ENCODE peak calls at places on chromosomes 13 and 19, in four cellular contexts. K is HepG2, V is K562, H is GM12878. S is an unnamed sample.

GRCh38 chr19:17376935-17377600 is at the start of gene PLVAP:
- DNase-seq in H (no peak), K (no peak), V (peak), S (no peak)

GRCh38 chr19:35723671-35724070 is 5.9 kb downstream of the KMT2B start:
- DNase-seq in K (no peak), V (no peak), H (no peak), S (no peak)

GRCh38 chr19:5264453-5264852 is 76.2 kb downstream of the PTPRS start:
- DNase-seq in H (no peak), V (no peak), K (no peak), S (no peak)

GRCh38 chr19:40443930-40444180 is 280 bp downstream of the SERTAD3 start:
- DNase-seq in K (no peak), V (peak), H (no peak), S (no peak)

GRCh38 chr13:24684600-24684998 is 4.4 kb downstream of the ATP12A start:
- DNase-seq in V (no peak), K (no peak), H (no peak), S (no peak)

GRCh38 chr19:5323475-5323811 is 17.2 kb downstream of the PTPRS start:
- DNase-seq in K (no peak), V (no peak), H (no peak), S (no peak)

GRCh38 chr13:63690672-63691071 is 2275.0 kb upstream of the PCDH20 start:
- DNase-seq in H (no peak), K (no peak), V (no peak), S (peak)

GRCh38 chr13:49029570-49029969 is 53.9 kb downstream of the FNDC3A start:
- DNase-seq in K (no peak), H (no peak), V (no peak), S (no peak)

GRCh38 chr13:106314417-106314816 is 221.0 kb downstream of the EFNB2 start:
- DNase-seq in H (no peak), V (no peak), K (no peak), S (no peak)

GRCh38 chr13:112991611-112992010 is 22.6 kb downstream of the MCF2L start:
- DNase-seq in V (no peak), H (no peak), K (no peak), S (no peak)

GRCh38 chr19:6802336-6803035 is 30.0 kb downstream of the VAV1 start:
- DNase-seq in V (no peak), K (no peak), H (peak), S (no peak)

GRCh38 chr19:10568444-10568825 is 344 bp downstream of the CDKN2D start:
- DNase-seq in V (no peak), K (no peak), H (no peak), S (no peak)

GRCh38 chr13:84645196-84646071 is 763.2 kb upstream of the SLITRK1 start:
- DNase-seq in V (no peak), H (no peak), K (no peak), S (no peak)

GRCh38 chr19:1805401-1806183 is 6.5 kb downstream of the ATP8B3 start:
- DNase-seq in H (no peak), V (no peak), K (no peak), S (no peak)
- TF ChIP-seq NFIC in H (no peak), V (no peak), K (no peak), S (no peak)

GRCh38 chr13:74202129-74202528 is 67.9 kb upstream of the KLF12 start:
- DNase-seq in V (no peak), H (no peak), K (no peak), S (no peak)
- TF ChIP-seq RAD21 in V (no peak), H (no peak), K (no peak), S (no peak)

DNA sequence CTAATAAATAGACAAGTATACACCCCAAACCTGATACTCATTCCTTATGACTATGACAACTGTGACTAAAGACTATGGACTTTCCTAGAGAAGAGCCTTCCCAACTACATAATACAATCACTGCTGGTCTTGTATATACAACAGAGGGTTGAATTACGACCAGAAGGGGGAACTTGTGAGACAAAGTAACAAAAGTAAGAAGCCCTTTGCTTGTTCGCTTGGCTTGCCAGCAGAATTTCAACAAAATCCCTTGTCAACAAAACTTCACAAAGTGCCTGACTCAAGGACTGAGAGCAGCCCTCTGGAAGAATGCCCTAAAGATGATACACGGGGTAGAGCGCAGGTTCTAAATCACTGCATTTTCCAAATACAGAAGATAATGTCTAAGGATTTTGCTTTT is 99.4 kb downstream of the WASF3 start:
- DNase-seq in K (peak), V (no peak), H (no peak), S (no peak)
- TF ChIP-seq NFIC in K (no peak), V (no peak), H (no peak), S (no peak)

GRCh38 chr19:14611051-14611450 is 28.2 kb downstream of the CLEC17A start:
- DNase-seq in H (no peak), V (no peak), K (no peak), S (no peak)

GRCh38 chr19:14612657-14613056 is 29.8 kb downstream of the CLEC17A start:
- DNase-seq in H (no peak), V (no peak), K (no peak), S (no peak)

GRCh38 chr19:14615628-14616027 is 32.7 kb downstream of the CLEC17A start:
- DNase-seq in H (no peak), V (no peak), K (no peak), S (no peak)

GRCh38 chr19:14616310-14616870 is 33.5 kb downstream of the CLEC17A start:
- DNase-seq in V (no peak), K (peak), H (no peak), S (no peak)

DNA sequence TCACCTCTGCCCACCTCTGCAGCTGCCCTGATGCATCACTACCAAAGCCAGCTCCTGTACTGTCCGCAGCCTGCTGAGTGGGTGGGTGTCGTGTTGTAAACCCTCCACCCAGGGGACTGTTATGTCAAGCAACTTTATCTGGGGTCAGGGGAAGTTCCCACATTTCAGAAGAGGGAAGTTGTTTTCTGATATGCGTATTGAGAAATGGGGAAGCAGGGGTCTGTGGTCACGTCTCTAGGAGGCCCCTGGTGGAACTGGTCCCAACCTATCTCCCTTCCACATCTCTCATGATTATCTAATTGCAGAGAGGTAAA is 31.2 kb downstream of the CLEC17A start:
- DNase-seq in V (no peak), H (peak), K (no peak), S (no peak)
- TF ChIP-seq RAD21 in V (no peak), H (no peak), K (no peak), S (no peak)

GRCh38 chr13:98972627-98973026 is 5.2 kb downstream of the DOCK9 start:
- DNase-seq in V (no peak), H (no peak), K (no peak), S (no peak)
- TF ChIP-seq NFIC in V (no peak), H (no peak), K (no peak), S (no peak)

GRCh38 chr19:16274466-16274865 is 50.2 kb upstream of the KLF2 start:
- DNase-seq in H (no peak), K (no peak), V (no peak), S (no peak)
- TF ChIP-seq RAD21 in H (no peak), K (no peak), V (no peak), S (no peak)

DNA sequence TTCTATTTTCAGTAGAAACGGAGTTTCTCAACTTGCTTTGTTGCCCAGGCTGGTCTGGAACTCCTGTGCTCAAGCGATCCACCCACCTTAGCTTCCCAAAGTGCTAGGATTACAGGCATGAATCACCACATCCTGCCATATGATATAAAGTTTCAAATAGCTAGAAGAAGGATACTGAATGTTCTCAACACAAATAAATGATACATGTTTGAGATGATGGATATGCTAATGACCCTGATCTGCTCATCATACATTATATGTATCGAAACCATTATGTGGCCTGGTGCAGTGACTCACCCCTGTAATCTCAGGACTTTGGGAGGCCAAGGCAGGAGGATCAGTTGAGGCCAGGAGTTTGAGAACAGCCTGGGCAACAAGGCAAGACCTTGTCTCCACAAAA is 11.5 kb downstream of the CIB3 start:
- DNase-seq in V (no peak), K (no peak), H (no peak), S (no peak)
- TF ChIP-seq NFIC in V (no peak), K (no peak), H (no peak), S (no peak)

S was measured in SK-N-SH.